ENCODE peak calls at places on chromosomes 4 and X, in seven cellular contexts. I is GM23338; Y is CD4-positive, alpha-beta memory T cell; S is ovary; W is lower lobe of right lung; A is SJCRH30; E is SK-N-SH. C is an unnamed sample.

GRCh38 chrX:151970661-151971060 is 3.8 kb downstream of the GABRE start:
- DNase-seq in I (no peak), Y (no peak), S (peak), W (peak), A (peak), E (no peak), C (no peak)

GRCh38 chrX:43357741-43358140 is 298.4 kb upstream of the MAOA start:
- DNase-seq in I (no peak), Y (no peak), S (no peak), W (no peak), A (peak), E (no peak), C (no peak)

GRCh38 chr4:165208741-165209388 is 1.5 kb downstream of the KLHL2 start:
- DNase-seq in I (no peak), Y (no peak), S (no peak), W (no peak), A (no peak), E (no peak), C (peak)

GRCh38 chr4:84753318-84753972 is 170.5 kb downstream of the CDS1 start:
- DNase-seq in I (no peak), Y (no peak), S (no peak), W (no peak), A (no peak), E (no peak), C (no peak)

GRCh38 chr4:56976878-56977320 is 507 bp downstream of the NOA1 start:
- DNase-seq in I (peak), Y (peak), S (no peak), W (peak), A (no peak), E (peak), C (peak)

GRCh38 chrX:14398725-14399124 is 130.6 kb upstream of the GLRA2 start:
- DNase-seq in I (no peak), Y (no peak), S (no peak), W (no peak), A (no peak), E (no peak), C (no peak)

GRCh38 chrX:40866878-40867277 is 131.5 kb upstream of the MED14 start:
- DNase-seq in I (no peak), Y (no peak), S (no peak), W (no peak), A (no peak), E (no peak), C (no peak)

GRCh38 chr4:2256781-2257191 is 5.1 kb downstream of the MXD4 start:
- DNase-seq in I (no peak), Y (no peak), S (peak), W (peak), A (no peak), E (peak), C (no peak)

GRCh38 chr4:8307126-8307525 is 37.6 kb downstream of the HTRA3 start:
- DNase-seq in I (no peak), Y (no peak), S (no peak), W (peak), A (no peak), E (no peak), C (no peak)

GRCh38 chrX:45515262-45516215 is 314.9 kb upstream of the DIPK2B start:
- DNase-seq in I (peak), Y (peak), S (peak), W (peak), A (peak), E (peak), C (peak)

GRCh38 chr4:55906999-55907398 is 41.7 kb upstream of the CEP135 start:
- DNase-seq in I (no peak), Y (peak), S (no peak), W (no peak), A (no peak), E (no peak), C (no peak)

GRCh38 chrX:41334866-41335589 is 1.1 kb downstream of the DDX3X start:
- DNase-seq in I (peak), Y (peak), S (peak), W (peak), A (peak), E (peak), C (peak)

GRCh38 chrX:7083468-7084396 is 63.8 kb upstream of the STS start:
- DNase-seq in I (no peak), Y (peak), S (no peak), W (no peak), A (peak), E (no peak), C (peak)

GRCh38 chrX:7085879-7086278 is 61.6 kb upstream of the STS start:
- DNase-seq in I (no peak), Y (peak), S (no peak), W (no peak), A (no peak), E (no peak), C (no peak)

GRCh38 chrX:7086384-7086783 is 61.1 kb upstream of the STS start:
- DNase-seq in I (no peak), Y (peak), S (no peak), W (no peak), A (peak), E (no peak), C (peak)

GRCh38 chrX:7083021-7083420 is 64.5 kb upstream of the STS start:
- DNase-seq in I (no peak), Y (no peak), S (no peak), W (no peak), A (peak), E (no peak), C (peak)

DNA sequence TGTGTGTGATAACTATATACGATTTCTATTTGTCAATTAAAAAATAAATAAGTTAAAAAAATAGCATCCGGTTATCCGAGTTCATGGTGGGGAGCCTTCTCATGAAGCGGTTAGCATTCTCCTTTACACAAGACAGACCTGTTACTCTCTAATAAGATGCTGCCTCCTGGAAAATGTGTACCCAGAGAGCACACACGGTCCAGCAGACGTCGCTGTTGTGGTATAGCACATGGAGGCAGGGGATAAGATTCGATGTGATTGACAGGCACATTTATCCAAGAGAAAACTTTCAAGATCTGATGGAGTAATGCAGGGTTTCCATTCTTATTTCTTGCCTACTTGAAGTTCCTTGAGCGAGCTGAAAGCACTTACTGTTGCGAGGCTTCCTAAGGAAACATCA is 62.7 kb upstream of the STS start:
- DNase-seq in I (no peak), Y (no peak), S (no peak), W (no peak), A (no peak), E (no peak), C (no peak)
- H3K27ac ChIP-seq in I (no peak), Y (no peak), S (no peak), W (no peak), A (peak), E (no peak), C (peak)

GRCh38 chrX:12949927-12950656 is 24.8 kb upstream of the TMSB4X start:
- DNase-seq in I (no peak), Y (peak), S (peak), W (peak), A (peak), E (no peak), C (peak)
- H3K4me3 ChIP-seq in I (no peak), Y (peak), S (no peak), W (peak), A (no peak), E (no peak), C (peak)

DNA sequence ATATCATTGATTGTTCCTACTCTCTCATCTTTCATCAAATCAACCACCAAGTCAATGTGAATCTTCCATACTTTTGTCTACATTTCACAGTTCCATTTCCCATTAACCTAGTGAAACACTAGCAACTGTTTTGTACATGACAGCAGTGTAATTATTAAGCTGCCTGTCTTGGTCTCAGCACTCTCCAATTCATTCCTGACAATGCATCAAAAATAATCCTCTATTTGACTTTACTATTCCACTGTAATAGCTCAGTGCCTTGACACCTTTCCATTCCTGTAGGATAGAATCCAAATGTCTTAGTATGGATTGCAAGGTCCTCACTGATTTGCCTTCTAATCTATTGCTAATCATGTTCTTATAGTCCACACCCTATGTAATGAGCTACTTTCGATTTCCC is 2405.8 kb downstream of the PCDH7 start:
- DNase-seq in I (no peak), Y (no peak), S (no peak), W (no peak), A (no peak), E (no peak), C (no peak)
- H3K27ac ChIP-seq in I (no peak), Y (no peak), S (no peak), W (no peak), A (no peak), E (no peak), C (no peak)

GRCh38 chr4:6991249-6991648 is 51.9 kb upstream of the TADA2B start:
- DNase-seq in I (no peak), Y (no peak), S (no peak), W (no peak), A (no peak), E (no peak), C (no peak)
- H3K4me3 ChIP-seq in I (no peak), Y (no peak), S (no peak), W (no peak), A (no peak), E (peak), C (no peak)

GRCh38 chr4:37981425-37981824 is 21.2 kb downstream of the PTTG2 start:
- DNase-seq in I (no peak), Y (no peak), S (no peak), W (no peak), A (no peak), E (no peak), C (no peak)
- H3K27ac ChIP-seq in I (peak), Y (no peak), S (no peak), W (no peak), A (no peak), E (no peak), C (no peak)

DNA sequence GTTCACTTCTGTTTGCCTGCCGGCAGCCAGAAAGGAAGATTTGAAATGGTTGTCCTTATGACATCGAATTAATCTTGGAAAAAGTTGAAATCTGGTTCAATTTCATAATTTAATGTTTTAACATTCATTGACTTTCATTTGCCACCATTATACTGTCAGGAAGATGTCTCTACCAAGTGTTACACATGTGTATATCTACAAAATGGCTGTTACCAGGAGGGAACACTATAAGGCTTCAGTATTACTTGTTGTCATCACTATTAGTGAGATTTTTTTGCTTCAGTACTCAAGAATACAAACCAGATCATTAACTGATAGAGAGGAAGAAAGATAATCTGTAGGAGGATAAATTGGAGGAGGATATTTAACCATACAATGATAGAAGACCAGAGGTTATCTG is 71.2 kb downstream of the TSPAN7 start:
- DNase-seq in I (no peak), Y (no peak), S (no peak), W (no peak), A (no peak), E (no peak), C (no peak)
- H3K4me3 ChIP-seq in I (no peak), Y (no peak), S (no peak), W (no peak), A (no peak), E (no peak), C (no peak)

C was measured in Karpas-422.